ENCODE peak calls at places on chromosome 21, in nine cellular contexts. Q, E, D, X, V, G, L, W and J are unnamed samples.

GRCh38 chr21:44908496-44908895 is 12.2 kb downstream of the ITGB2 start:
- DNase-seq in Q (no peak), E (no peak), D (no peak), X (no peak), V (no peak), G (no peak), L (no peak), W (no peak), J (no peak)

GRCh38 chr21:43268804-43269186 is 100.0 kb downstream of the CRYAA start:
- DNase-seq in Q (no peak), E (no peak), D (no peak), X (no peak), V (no peak), G (peak; percentile 43), L (no peak), W (no peak), J (no peak)

GRCh38 chr21:35102488-35103407 is 53.6 kb upstream of the RUNX1 start:
- DNase-seq in Q (no peak), E (no peak), D (no peak), X (peak; percentile 15), V (no peak), G (no peak), L (peak; percentile 36), W (peak; percentile 83), J (no peak)

GRCh38 chr21:27796106-27796505 is 829.2 kb upstream of the ADAMTS5 start:
- DNase-seq in Q (no peak), E (no peak), D (no peak), X (no peak), V (no peak), G (no peak), L (no peak), W (no peak), J (peak; percentile 52)

GRCh38 chr21:38982096-38982495 is 176.4 kb downstream of the ETS2 start:
- DNase-seq in Q (no peak), E (no peak), D (no peak), X (no peak), V (no peak), G (no peak), L (no peak), W (no peak), J (peak; percentile 46)

GRCh38 chr21:42194863-42195262 is 24.1 kb upstream of the ABCG1 start:
- DNase-seq in Q (no peak), E (no peak), D (no peak), X (no peak), V (no peak), G (no peak), L (no peak), W (no peak), J (no peak)

GRCh38 chr21:46205121-46205520 is 20.9 kb upstream of the SPATC1L start:
- DNase-seq in Q (no peak), E (no peak), D (no peak), X (no peak), V (no peak), G (peak; percentile 42), L (no peak), W (no peak), J (no peak)

GRCh38 chr21:14690886-14691285 is 144.8 kb upstream of the SAMSN1 start:
- DNase-seq in Q (no peak), E (no peak), D (no peak), X (no peak), V (no peak), G (no peak), L (no peak), W (no peak), J (no peak)

GRCh38 chr21:27571706-27572105 is 604.8 kb upstream of the ADAMTS5 start:
- DNase-seq in Q (peak; percentile 5), E (no peak), D (no peak), X (no peak), V (no peak), G (no peak), L (no peak), W (no peak), J (peak; percentile 85)

GRCh38 chr21:38267991-38268858 is 11.4 kb downstream of the KCNJ15 start:
- DNase-seq in Q (peak; percentile 38), E (no peak), D (no peak), X (no peak), V (no peak), G (no peak), L (no peak), W (no peak), J (peak; percentile 38)

GRCh38 chr21:40200962-40201361 is 333.7 kb downstream of the PCP4 start:
- DNase-seq in Q (no peak), E (no peak), D (no peak), X (no peak), V (no peak), G (no peak), L (no peak), W (peak; percentile 56), J (no peak)

GRCh38 chr21:35095859-35096291 is 46.8 kb upstream of the RUNX1 start:
- DNase-seq in Q (no peak), E (no peak), D (no peak), X (no peak), V (no peak), G (no peak), L (no peak), W (no peak), J (no peak)

GRCh38 chr21:26117324-26117971 is 53.1 kb downstream of the APP start:
- DNase-seq in Q (no peak), E (no peak), D (no peak), X (no peak), V (no peak), G (no peak), L (no peak), W (no peak), J (no peak)

GRCh38 chr21:31665397-31665796 is 5.9 kb downstream of the SOD1 start:
- DNase-seq in Q (no peak), E (no peak), D (no peak), X (no peak), V (no peak), G (no peak), L (no peak), W (no peak), J (no peak)

GRCh38 chr21:33140288-33140687 is 70.3 kb downstream of the OLIG1 start:
- DNase-seq in Q (no peak), E (no peak), D (no peak), X (no peak), V (no peak), G (no peak), L (no peak), W (no peak), J (no peak)

GRCh38 chr21:37592496-37592895 is 225.9 kb downstream of the DYRK1A start:
- DNase-seq in Q (no peak), E (no peak), D (no peak), X (no peak), V (no peak), G (no peak), L (no peak), W (no peak), J (no peak)

GRCh38 chr21:39688010-39688409 is 57.0 kb upstream of the IGSF5 start:
- DNase-seq in Q (no peak), E (no peak), D (no peak), X (no peak), V (no peak), G (no peak), L (no peak), W (no peak), J (no peak)

GRCh38 chr21:44941567-44941966 is 1.7 kb downstream of the SLX9 start:
- DNase-seq in Q (no peak), E (no peak), D (no peak), X (no peak), V (no peak), G (no peak), L (no peak), W (no peak), J (no peak)

GRCh38 chr21:26570203-26570602 is 2.9 kb downstream of the CYYR1 start:
- DNase-seq in Q (no peak), E (no peak), D (no peak), X (no peak), V (no peak), G (no peak), L (no peak), W (no peak), J (no peak)

GRCh38 chr21:33850985-33851384 is 64.6 kb downstream of the ATP5PO start:
- DNase-seq in Q (no peak), E (no peak), D (no peak), X (no peak), V (no peak), G (no peak), L (no peak), W (no peak), J (no peak)

GRCh38 chr21:44615881-44616590 is 4.2 kb downstream of the KRTAP10-8 start:
- DNase-seq in Q (no peak), E (no peak), D (no peak), X (no peak), V (no peak), G (no peak), L (no peak), W (peak; percentile 91), J (no peak)

GRCh38 chr21:43961382-43961909 is 50.7 kb upstream of the TRAPPC10 start:
- DNase-seq in Q (no peak), E (no peak), D (no peak), X (no peak), V (no peak), G (no peak), L (no peak), W (no peak), J (no peak)